ENCODE peak calls at places on chromosomes 11 and 22, in ten cellular contexts. N is pancreas; Z is NB4; C is WERI-Rb-1; J is Caco-2; P is lung; E is astrocyte; G is brain microvascular endothelial cell; S is CD8-positive, alpha-beta T cell; T is prostate gland. V is an unnamed sample.

GRCh38 chr11:92500463-92500862 is 275.8 kb downstream of the FAT3 start:
- DNase-seq in G (no peak), J (no peak), Z (no peak), P (no peak), N (no peak), S (no peak), T (no peak), E (no peak), C (no peak), V (peak)

GRCh38 chr11:19524171-19524671 is 188.4 kb upstream of the NAV2 start:
- DNase-seq in S (no peak), C (no peak), E (no peak), P (no peak), Z (no peak), T (no peak), J (peak), N (peak), G (peak), V (no peak)

GRCh38 chr11:57815877-57816276 is 54.3 kb downstream of the CTNND1 start:
- DNase-seq in T (no peak), G (no peak), P (no peak), C (peak), N (no peak), J (no peak), S (no peak), Z (no peak), E (no peak), V (no peak)

GRCh38 chr11:57480409-57481137 is 20.2 kb downstream of the RTN4RL2 start:
- DNase-seq in E (no peak), S (peak), T (peak), C (peak), G (peak), Z (peak), J (peak), P (peak), N (peak), V (no peak)

GRCh38 chr11:14413307-14414072 is 54.5 kb upstream of the RRAS2 start:
- DNase-seq in E (peak), Z (peak), T (no peak), P (no peak), J (peak), C (no peak), N (no peak), G (peak), S (no peak), V (no peak)

GRCh38 chr11:8382436-8383053 is 118.9 kb upstream of the LMO1 start:
- DNase-seq in C (no peak), N (no peak), J (no peak), P (no peak), Z (no peak), G (peak), T (no peak), S (no peak), E (peak), V (peak)

GRCh38 chr22:50301581-50301991 is 5.9 kb downstream of the PLXNB2 start:
- DNase-seq in P (no peak), J (no peak), T (no peak), G (no peak), Z (no peak), S (no peak), N (peak), C (no peak), E (no peak), V (no peak)

GRCh38 chr11:93199616-93200015 is 1.8 kb upstream of the SLC36A4 start:
- DNase-seq in N (no peak), J (no peak), C (no peak), Z (peak), S (no peak), T (no peak), G (no peak), E (no peak), P (no peak), V (no peak)

GRCh38 chr22:49356428-49356827 is 471.2 kb downstream of the BRD1 start:
- DNase-seq in Z (no peak), N (no peak), J (no peak), E (no peak), S (no peak), T (no peak), G (no peak), C (no peak), P (no peak), V (no peak)

GRCh38 chr11:114796954-114797721 is 118.8 kb downstream of the NXPE2 start:
- DNase-seq in S (no peak), C (no peak), Z (no peak), T (no peak), J (no peak), P (no peak), E (peak), G (no peak), N (no peak), V (no peak)

GRCh38 chr11:10751581-10751940 is 515 bp downstream of the CTR9 start:
- DNase-seq in P (no peak), S (no peak), N (no peak), J (no peak), G (no peak), C (no peak), Z (no peak), T (no peak), E (no peak), V (no peak)

GRCh38 chr11:133955091-133955846 is 1.5 kb downstream of the IGSF9B start:
- DNase-seq in S (no peak), N (no peak), G (no peak), J (no peak), Z (no peak), C (no peak), T (no peak), E (no peak), P (no peak), V (no peak)

DNA sequence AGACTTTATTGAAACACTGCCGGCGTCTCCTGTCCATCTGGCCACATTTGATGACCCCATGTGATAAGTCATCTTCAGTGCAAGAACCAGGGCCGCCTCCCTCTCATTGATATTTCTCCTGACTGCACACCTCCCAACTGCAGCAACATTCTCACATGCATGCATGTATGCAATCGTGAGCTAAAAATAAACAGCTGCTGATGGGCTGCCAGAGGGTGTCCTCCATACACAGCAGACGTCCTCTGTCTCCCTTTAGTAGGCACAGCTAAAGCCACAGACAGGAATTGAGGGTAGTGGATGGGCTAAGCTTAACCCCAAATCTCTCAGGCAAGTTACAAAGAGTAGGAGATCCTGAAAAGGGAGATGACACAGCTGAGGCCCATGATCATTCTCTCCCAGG is 106.7 kb upstream of the HSD17B12 start:
- DNase-seq in C (no peak), G (no peak), N (no peak), S (no peak), P (no peak), T (no peak), E (no peak), Z (no peak), J (no peak), V (no peak)
- TF ChIP-seq CTCF in C (no peak), G (no peak), N (no peak), S (no peak), P (no peak), T (no peak), E (no peak), Z (no peak), J (no peak), V (no peak)

DNA sequence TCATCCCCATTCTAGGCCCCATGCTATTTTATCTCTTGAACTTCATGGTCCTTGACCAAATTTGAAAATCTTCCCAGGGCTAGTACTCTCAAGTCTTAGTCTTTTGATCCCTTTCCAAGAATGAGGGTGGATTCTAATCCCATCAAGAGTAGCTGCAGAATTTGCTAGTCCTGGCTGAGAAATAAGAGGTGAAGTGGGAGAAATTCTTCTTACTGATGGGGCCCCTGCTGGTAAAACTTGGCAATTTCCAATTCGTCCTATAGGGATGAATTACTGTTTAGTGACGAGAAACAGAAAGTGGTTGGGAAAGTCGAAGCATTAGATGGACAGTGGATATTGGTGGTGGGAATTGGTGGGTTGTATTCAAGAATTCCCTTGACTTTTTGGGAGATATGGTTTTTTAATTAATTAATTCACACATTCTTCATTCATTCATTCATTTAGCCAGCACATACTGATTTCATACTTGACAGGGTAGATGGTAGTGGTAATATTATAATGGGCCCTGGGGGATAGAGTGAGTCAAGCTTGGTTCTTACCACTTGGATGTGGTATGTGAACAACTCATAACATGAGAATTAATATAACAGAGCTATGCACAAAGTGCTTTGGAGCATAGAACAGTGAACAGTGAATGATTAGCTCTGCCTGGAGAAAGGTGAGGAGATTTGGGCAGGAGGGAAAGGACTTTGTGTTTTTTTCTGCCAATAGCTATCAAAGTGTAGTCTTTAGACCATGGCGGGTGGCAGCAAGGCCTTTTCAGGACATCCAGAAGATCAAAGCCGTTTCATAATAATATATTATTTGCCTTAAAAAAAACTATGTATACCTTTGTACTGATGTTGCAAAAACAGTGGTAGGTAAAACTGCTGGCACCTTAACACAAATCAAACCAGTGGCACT is 103.8 kb downstream of the STIM1 start:
- DNase-seq in G (peak), N (no peak), P (no peak), E (peak), J (peak), S (no peak), T (no peak), C (no peak), Z (peak), V (peak)
- TF ChIP-seq CTCF in G (peak), N (no peak), P (no peak), E (peak), J (peak), S (no peak), T (no peak), C (no peak), Z (peak), V (peak)

GRCh38 chr11:2089536-2090165 is 49.5 kb downstream of the IGF2 start:
- DNase-seq in P (no peak), Z (peak), E (no peak), S (no peak), J (peak), C (no peak), G (no peak), T (no peak), N (no peak), V (peak)
- TF ChIP-seq CTCF in P (no peak), Z (no peak), E (no peak), S (no peak), J (no peak), C (no peak), G (no peak), T (no peak), N (no peak), V (no peak)

GRCh38 chr11:132943325-132943736 is 589.0 kb downstream of the OPCML start:
- DNase-seq in E (peak), J (no peak), P (no peak), G (no peak), T (no peak), S (no peak), Z (no peak), N (no peak), C (no peak), V (no peak)

GRCh38 chr11:132942611-132943324 is 589.5 kb downstream of the OPCML start:
- DNase-seq in C (peak), Z (no peak), N (no peak), E (no peak), G (no peak), T (no peak), S (no peak), J (no peak), P (no peak), V (peak)

GRCh38 chr11:132941761-132942160 is 590.5 kb downstream of the OPCML start:
- DNase-seq in S (no peak), Z (no peak), C (no peak), G (no peak), E (no peak), J (no peak), P (no peak), N (no peak), T (no peak), V (no peak)

GRCh38 chr11:132944557-132944920 is 587.8 kb downstream of the OPCML start:
- DNase-seq in T (no peak), G (no peak), C (no peak), P (no peak), S (no peak), E (no peak), J (no peak), Z (no peak), N (no peak), V (no peak)

GRCh38 chr11:132943737-132944556 is 588.4 kb downstream of the OPCML start:
- DNase-seq in S (no peak), J (no peak), N (no peak), Z (no peak), C (no peak), P (no peak), T (no peak), G (no peak), E (no peak), V (no peak)
- TF ChIP-seq CTCF in S (no peak), J (no peak), N (no peak), Z (no peak), C (peak), P (no peak), T (no peak), G (peak), E (no peak), V (no peak)

GRCh38 chr11:44456544-44457270 is 108.8 kb upstream of the CD82 start:
- DNase-seq in E (no peak), S (no peak), T (no peak), N (no peak), C (no peak), G (no peak), J (peak), P (no peak), Z (peak), V (no peak)
- TF ChIP-seq CTCF in E (no peak), S (no peak), T (no peak), N (no peak), C (peak), G (peak), J (peak), P (no peak), Z (no peak), V (peak)

DNA sequence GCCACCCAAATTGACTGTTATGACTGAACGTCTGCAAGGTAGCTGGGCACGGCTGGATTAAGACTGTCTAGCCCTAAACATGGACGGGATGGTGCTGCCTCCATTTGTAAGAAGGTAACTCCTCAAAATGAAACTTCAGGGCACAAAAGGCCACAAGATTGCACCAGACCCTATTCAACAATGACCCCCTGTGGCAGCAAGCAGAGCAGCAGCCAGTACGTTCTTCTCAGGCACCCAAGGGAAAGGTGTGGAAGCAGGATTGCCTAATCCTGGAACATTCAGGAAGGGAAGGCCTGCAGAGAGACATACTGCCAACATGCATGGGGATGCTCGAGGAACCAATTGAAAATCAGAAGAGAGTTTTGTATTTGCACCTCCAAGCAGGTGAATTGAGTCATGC is 4.5 kb upstream of the TBX10 start:
- DNase-seq in G (no peak), Z (peak), T (no peak), J (peak), P (no peak), N (no peak), S (no peak), E (no peak), C (peak), V (peak)
- TF ChIP-seq CTCF in G (peak), Z (peak), T (no peak), J (peak), P (no peak), N (no peak), S (no peak), E (peak), C (peak), V (peak)

GRCh38 chr11:126878892-126879291 is 121.7 kb downstream of the KIRREL3 start:
- DNase-seq in J (no peak), P (no peak), S (no peak), C (no peak), N (no peak), E (no peak), Z (no peak), G (no peak), T (no peak), V (no peak)

GRCh38 chr11:126871792-126872191 is 128.8 kb downstream of the KIRREL3 start:
- DNase-seq in C (no peak), N (no peak), G (no peak), Z (no peak), J (no peak), S (no peak), E (no peak), T (no peak), P (no peak), V (no peak)

GRCh38 chr11:126879516-126879915 is 121.1 kb downstream of the KIRREL3 start:
- DNase-seq in E (no peak), Z (no peak), G (no peak), P (no peak), T (no peak), C (no peak), J (no peak), N (no peak), S (no peak), V (no peak)

GRCh38 chr11:126874276-126874675 is 126.3 kb downstream of the KIRREL3 start:
- DNase-seq in J (no peak), C (no peak), P (no peak), N (no peak), S (no peak), Z (no peak), T (no peak), G (no peak), E (peak), V (no peak)

GRCh38 chr11:126874831-126875230 is 125.7 kb downstream of the KIRREL3 start:
- DNase-seq in P (no peak), G (no peak), J (no peak), N (no peak), C (peak), T (no peak), S (no peak), E (no peak), Z (peak), V (no peak)
- TF ChIP-seq CTCF in P (no peak), G (peak), J (peak), N (no peak), C (peak), T (no peak), S (no peak), E (no peak), Z (peak), V (no peak)

GRCh38 chr11:66510271-66510989 is at the start of gene BBS1:
- DNase-seq in Z (peak), C (peak), P (peak), T (peak), N (peak), S (peak), J (peak), G (peak), E (peak), V (peak)
- TF ChIP-seq CTCF in Z (no peak), C (no peak), P (no peak), T (no peak), N (no peak), S (no peak), J (no peak), G (peak), E (no peak), V (peak)

DNA sequence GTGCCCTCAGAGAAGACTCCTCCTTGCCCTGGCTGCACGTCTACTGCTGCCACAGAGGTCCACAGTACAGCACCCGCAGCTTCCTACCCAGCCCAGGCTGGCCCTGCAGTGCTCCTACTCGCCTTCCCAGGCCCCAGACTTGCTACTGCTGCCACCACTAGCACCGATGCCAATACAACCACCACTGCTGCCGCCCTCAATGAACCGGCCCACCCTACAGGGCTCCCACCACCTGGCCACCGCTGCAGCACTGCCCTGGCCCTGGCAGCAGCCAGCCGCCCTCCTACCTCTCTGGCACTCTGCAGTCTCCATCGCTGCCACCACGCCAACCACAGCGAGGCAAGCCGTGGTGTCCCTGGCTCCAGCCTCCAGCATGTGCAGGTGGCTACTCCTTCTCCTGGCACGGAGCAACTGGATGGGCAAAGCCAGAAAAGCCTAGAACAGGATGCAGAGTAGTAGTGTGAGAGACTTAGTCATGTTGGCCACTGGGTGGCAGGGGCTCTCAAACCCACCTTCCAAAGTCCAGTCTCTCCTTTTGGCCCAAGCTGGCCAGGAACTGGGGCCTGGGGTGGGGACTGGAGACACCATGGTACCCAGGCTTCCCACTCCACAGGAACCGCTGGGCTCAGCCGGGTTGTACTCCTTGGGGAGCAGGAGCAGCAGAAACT is 39.4 kb downstream of the C22orf42 start:
- DNase-seq in P (no peak), C (no peak), J (no peak), E (no peak), T (no peak), S (no peak), Z (no peak), N (no peak), G (no peak), V (no peak)
- TF ChIP-seq CTCF in P (no peak), C (peak), J (no peak), E (no peak), T (no peak), S (no peak), Z (peak), N (no peak), G (no peak), V (no peak)

GRCh38 chr11:122755409-122755808 is 82.9 kb upstream of the CRTAM start:
- DNase-seq in E (no peak), N (no peak), S (no peak), T (no peak), J (no peak), Z (peak), C (no peak), P (no peak), G (no peak), V (no peak)

GRCh38 chr11:122757201-122757600 is 81.1 kb upstream of the CRTAM start:
- DNase-seq in Z (no peak), T (no peak), S (no peak), J (no peak), C (no peak), N (no peak), P (no peak), E (no peak), G (no peak), V (no peak)

GRCh38 chr11:122755941-122756340 is 82.4 kb upstream of the CRTAM start:
- DNase-seq in N (no peak), C (no peak), Z (peak), E (no peak), P (no peak), J (no peak), S (no peak), T (no peak), G (no peak), V (no peak)

GRCh38 chr11:122754553-122755322 is 83.6 kb upstream of the CRTAM start:
- DNase-seq in S (peak), T (no peak), J (peak), P (no peak), N (no peak), E (no peak), Z (peak), C (peak), G (no peak), V (no peak)

DNA sequence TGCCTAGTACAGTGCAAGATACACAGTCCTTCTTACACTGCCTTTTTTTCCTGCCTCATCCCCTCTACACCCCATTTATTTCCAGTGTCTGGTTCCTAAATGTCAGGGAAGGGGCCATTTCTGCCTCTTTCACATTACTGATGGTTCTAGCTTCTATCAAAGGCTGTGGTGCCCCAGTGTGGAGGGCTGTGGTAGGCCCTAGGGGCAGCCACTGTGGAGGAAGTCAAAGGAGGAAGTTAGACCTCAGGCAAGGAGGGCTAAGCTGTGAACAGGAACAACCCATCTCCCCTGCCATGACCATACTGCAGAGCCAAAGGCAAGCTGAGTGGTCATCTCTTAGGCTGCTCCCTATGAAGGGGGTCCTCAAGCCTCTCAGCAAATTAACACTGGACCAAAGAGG is 81.9 kb upstream of the CRTAM start:
- DNase-seq in Z (peak), T (no peak), C (no peak), J (no peak), P (no peak), E (no peak), G (no peak), S (peak), N (no peak), V (no peak)
- TF ChIP-seq CTCF in Z (peak), T (no peak), C (no peak), J (no peak), P (peak), E (no peak), G (peak), S (peak), N (no peak), V (peak)